ENCODE peak calls at places on chromosomes 2 and 18, in four cellular contexts. J is B cell, M is type B pancreatic cell, S is GM20000. G is an unnamed sample.

GRCh38 chr2:145010635-145011034 is 490.7 kb upstream of the ZEB2 start:
- DNase-seq in J (no peak), M (no peak), S (no peak), G (no peak)

GRCh38 chr2:96485751-96486643 is 19.2 kb downstream of the NEURL3 start:
- DNase-seq in J (peak), M (no peak), S (peak), G (no peak)

GRCh38 chr18:47418746-47419145 is 167.3 kb upstream of the SKOR2 start:
- DNase-seq in J (no peak), M (no peak), S (no peak), G (no peak)

GRCh38 chr2:177363332-177363731 is 29.2 kb upstream of the AGPS start:
- DNase-seq in J (no peak), M (no peak), S (no peak), G (no peak)

GRCh38 chr2:26396734-26397298 is 4.9 kb upstream of the DRC1 start:
- DNase-seq in J (no peak), M (no peak), S (no peak), G (no peak)

GRCh38 chr2:169038338-169038757 is 7.2 kb upstream of the ABCB11 start:
- DNase-seq in J (no peak), M (no peak), S (peak), G (no peak)

GRCh38 chr2:85702172-85702571 is 8.0 kb downstream of the GNLY start:
- DNase-seq in J (no peak), M (no peak), S (no peak), G (no peak)

GRCh38 chr2:134398300-134398699 is 144.4 kb downstream of the MGAT5 start:
- DNase-seq in J (no peak), M (no peak), S (no peak), G (no peak)

GRCh38 chr2:138722316-138722715 is 57.9 kb downstream of the NXPH2 start:
- DNase-seq in J (no peak), M (no peak), S (no peak), G (no peak)

GRCh38 chr18:14927701-14928100 is 179.7 kb downstream of the ANKRD30B start:
- DNase-seq in J (no peak), M (no peak), S (no peak), G (no peak)

GRCh38 chr2:119338826-119339561 is 27.6 kb downstream of the C2orf76 start:
- DNase-seq in J (peak), M (no peak), S (peak), G (no peak)

GRCh38 chr2:51413726-51414125 is 381.8 kb upstream of the NRXN1 start:
- DNase-seq in J (no peak), M (no peak), S (no peak), G (no peak)

GRCh38 chr2:205473791-205474190 is 208.5 kb upstream of the NRP2 start:
- DNase-seq in J (no peak), M (no peak), S (no peak), G (no peak)

GRCh38 chr2:29949042-29949441 is 27.7 kb upstream of the ALK start:
- DNase-seq in J (no peak), M (no peak), S (no peak), G (no peak)

GRCh38 chr2:173555833-173556232 is 201.2 kb downstream of the CDCA7 start:
- DNase-seq in J (no peak), M (no peak), S (no peak), G (no peak)

DNA sequence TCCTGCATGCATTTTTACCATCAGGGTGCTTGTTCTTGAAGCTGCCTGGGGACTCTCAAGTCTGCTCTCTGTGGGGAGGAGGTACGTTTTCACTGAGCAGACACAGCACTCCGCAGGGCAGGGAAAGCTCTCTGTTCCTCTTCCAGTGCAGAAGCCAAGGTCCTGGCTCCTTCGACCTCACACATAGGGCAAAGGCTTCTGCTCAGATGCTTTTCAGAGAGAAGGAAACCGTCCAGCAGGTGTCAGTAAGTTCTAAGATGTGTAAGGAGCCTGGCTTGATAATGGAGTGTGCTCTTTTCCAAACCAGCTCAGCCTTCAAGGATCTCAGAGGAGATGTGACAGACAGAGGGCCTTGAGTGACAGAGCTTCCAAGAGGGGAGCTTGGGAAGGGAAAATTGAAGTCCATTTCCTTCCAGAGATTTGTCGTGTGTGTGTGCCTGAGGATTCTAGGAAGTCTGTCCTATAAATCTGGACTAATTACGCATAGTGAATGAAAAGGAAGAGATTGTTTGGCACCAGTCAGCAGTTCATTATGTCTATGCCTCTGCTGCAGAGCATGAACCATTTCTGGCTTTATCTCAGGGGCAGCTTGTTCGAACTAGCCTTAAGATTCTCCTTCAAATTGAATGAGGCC is 67.4 kb upstream of the UPP2 start:
- DNase-seq in J (no peak), M (no peak), S (peak), G (peak)
- TF ChIP-seq CTCF in J (peak), M (peak), S (peak), G (peak)

GRCh38 chr2:236308855-236309668 is 44.9 kb upstream of the ASB18 start:
- DNase-seq in J (no peak), M (no peak), S (no peak), G (no peak)

GRCh38 chr2:236311286-236311685 is 47.1 kb upstream of the ASB18 start:
- DNase-seq in J (no peak), M (no peak), S (no peak), G (no peak)

GRCh38 chr2:236305964-236306605 is 41.9 kb upstream of the ASB18 start:
- DNase-seq in J (no peak), M (no peak), S (no peak), G (no peak)

GRCh38 chr2:236306825-236307540 is 42.8 kb upstream of the ASB18 start:
- DNase-seq in J (no peak), M (no peak), S (no peak), G (no peak)

GRCh38 chr2:236309669-236310029 is 45.4 kb upstream of the ASB18 start:
- DNase-seq in J (no peak), M (no peak), S (peak), G (peak)
- TF ChIP-seq CTCF in J (no peak), M (peak), S (peak), G (peak)

GRCh38 chr2:15747172-15747550 is 155.5 kb downstream of the DDX1 start:
- DNase-seq in J (no peak), M (no peak), S (no peak), G (no peak)

GRCh38 chr2:15749460-15750432 is 158.1 kb downstream of the DDX1 start:
- DNase-seq in J (no peak), M (peak), S (no peak), G (no peak)

GRCh38 chr2:15747698-15748471 is 156.2 kb downstream of the DDX1 start:
- DNase-seq in J (peak), M (peak), S (no peak), G (peak)

GRCh38 chr2:15750433-15750814 is 158.8 kb downstream of the DDX1 start:
- DNase-seq in J (no peak), M (no peak), S (no peak), G (no peak)

DNA sequence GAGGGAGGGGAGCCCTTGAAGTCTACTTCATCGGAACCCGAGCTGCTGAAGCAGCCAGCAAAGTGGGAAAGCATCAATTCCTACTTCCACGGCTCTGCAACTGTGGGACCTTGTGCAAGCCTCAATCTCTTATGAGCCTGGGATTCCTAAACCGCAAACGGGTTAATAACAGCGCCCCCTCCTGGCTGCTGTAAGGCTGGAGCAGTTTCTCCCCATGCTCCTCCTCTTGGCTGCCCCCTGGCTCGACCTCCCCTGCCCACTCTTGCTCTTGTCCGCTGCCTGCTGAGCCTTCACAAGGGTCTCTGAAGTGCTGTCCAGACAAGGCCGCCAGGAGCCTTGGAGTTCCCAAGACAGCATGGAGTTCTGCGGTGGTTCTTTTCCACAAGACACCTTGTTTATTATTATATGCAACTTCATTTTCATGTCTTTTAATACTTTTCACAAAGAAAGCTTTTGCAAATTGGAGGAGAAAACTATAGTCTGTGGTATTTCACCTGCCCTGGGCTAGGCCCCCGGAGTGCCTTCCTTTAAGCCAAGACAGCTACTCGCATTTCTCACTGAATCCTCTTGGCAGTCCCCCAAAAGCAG is 157.2 kb downstream of the DDX1 start:
- DNase-seq in J (peak), M (peak), S (peak), G (peak)
- TF ChIP-seq CTCF in J (no peak), M (peak), S (no peak), G (peak)

DNA sequence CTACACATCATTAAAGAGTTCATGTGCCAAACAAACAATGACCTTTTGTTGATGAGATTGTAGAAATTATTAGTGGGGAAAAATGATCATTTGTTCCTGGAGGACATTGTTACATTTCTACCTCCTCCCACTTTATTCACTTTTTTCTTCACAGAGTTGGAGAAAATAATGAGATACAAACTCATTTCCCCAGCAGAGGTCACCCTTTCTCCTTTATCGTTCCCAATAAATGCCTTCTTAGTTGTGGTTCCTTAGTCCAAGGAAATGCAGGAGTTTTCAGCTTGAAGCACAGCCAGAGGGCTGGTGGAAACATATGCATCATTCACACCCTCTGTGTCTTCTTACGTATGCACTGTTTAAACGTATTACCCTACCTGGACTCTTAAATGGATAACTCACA is 108.8 kb downstream of the SLC4A3 start:
- DNase-seq in J (no peak), M (no peak), S (peak), G (peak)
- TF ChIP-seq CTCF in J (peak), M (peak), S (no peak), G (peak)

DNA sequence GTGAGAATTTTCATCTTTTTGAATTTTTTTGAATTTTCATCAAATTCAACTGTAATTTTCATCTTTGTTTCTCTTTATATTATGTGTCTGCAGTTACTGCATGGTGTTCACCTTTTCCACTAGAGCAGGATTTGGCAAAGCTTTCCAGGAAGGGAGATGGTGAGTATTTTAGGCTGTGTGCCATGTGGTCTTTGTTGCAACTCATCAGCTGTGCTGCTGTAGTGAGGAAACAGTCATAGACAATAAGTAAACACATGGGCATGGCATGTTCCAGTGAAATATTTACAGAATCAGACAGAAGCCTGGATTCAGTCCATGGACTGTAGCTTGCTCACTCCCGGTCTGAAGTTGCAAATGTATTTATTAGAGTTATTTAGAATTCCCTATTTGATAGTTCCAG is 120.4 kb downstream of the DCDC2C start:
- DNase-seq in J (no peak), M (no peak), S (no peak), G (no peak)
- TF ChIP-seq CTCF in J (no peak), M (no peak), S (no peak), G (no peak)

GRCh38 chr18:8595445-8595844 is 13.8 kb upstream of the RAB12 start:
- DNase-seq in J (no peak), M (no peak), S (no peak), G (no peak)
- TF ChIP-seq CTCF in J (no peak), M (no peak), S (no peak), G (no peak)

DNA sequence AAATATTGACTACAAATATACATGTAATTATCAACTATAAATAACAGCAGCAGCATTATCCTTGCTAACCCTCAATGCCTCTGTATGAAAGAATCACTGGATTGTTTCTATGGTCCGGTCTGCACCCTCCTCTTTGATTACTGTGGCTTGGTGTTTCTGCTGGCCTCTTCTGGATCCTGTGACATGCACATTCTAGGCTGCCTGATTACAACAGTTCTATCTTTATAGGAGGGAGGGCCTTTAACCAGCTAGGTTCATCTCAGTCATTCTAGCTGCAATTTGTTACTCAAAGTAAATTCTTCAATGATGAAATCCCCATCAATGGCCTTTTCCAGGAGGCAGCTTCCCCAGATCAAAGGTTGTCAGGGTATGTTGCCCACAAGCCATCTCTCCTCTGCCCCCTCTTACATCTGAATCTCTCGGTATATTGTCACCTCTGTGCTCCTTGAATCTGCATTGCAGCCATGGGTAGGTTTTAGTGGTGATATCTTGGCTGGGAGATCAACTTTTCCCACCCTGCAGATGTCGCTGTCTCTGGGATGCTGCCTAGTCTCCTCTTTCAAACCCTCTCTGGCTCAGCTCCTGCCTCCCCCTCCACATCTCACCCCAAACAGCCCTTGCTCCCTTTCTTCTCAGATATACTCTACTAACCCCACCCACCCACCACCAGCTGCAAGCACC is 106.3 kb upstream of the BZW1 start:
- DNase-seq in J (no peak), M (no peak), S (no peak), G (peak)
- TF ChIP-seq CTCF in J (no peak), M (peak), S (no peak), G (no peak)

G was measured in nephron progenitor cell.